ENCODE peak calls at places on chromosomes 13 and 19, in eight cellular contexts. A is esophagus squamous epithelium; G is GM23248; H is stimulated activated naive CD4-positive, alpha-beta T cell; O is DMS79 treated with DMSO at 0.1 percent for 48 hours; J is HS-5; D is sigmoid colon; R is fibroblast of gingiva. K is an unnamed sample.

GRCh38 chr13:30963794-30964193 is 31.3 kb downstream of the TEX26 start:
- DNase-seq in J (no peak), R (peak), D (no peak), O (no peak), A (no peak), H (no peak), G (peak), K (no peak)

GRCh38 chr13:48066310-48066989 is 28.5 kb downstream of the MED4 start:
- DNase-seq in A (no peak), G (peak), J (no peak), R (no peak), D (no peak), O (no peak), H (no peak), K (no peak)

GRCh38 chr19:19460761-19461265 is 54.5 kb downstream of the TSSK6 start:
- DNase-seq in J (no peak), O (no peak), G (peak), A (no peak), H (peak), D (peak), R (peak), K (no peak)

GRCh38 chr19:6654347-6655310 is 15.3 kb downstream of the TNFSF14 start:
- DNase-seq in O (no peak), A (no peak), H (peak), D (no peak), G (no peak), J (no peak), R (no peak), K (no peak)

GRCh38 chr13:113152894-113153809 is 5.3 kb upstream of the PROZ start:
- DNase-seq in A (no peak), D (peak), O (peak), H (peak), J (peak), G (peak), R (peak), K (no peak)

GRCh38 chr13:39822437-39822836 is 167.0 kb downstream of the COG6 start:
- DNase-seq in A (no peak), H (no peak), O (no peak), G (no peak), D (no peak), J (no peak), R (no peak), K (no peak)

GRCh38 chr19:48724796-48725753 is 5.5 kb upstream of the MAMSTR start:
- DNase-seq in G (peak), A (no peak), O (no peak), D (peak), R (peak), H (peak), J (peak), K (peak)

GRCh38 chr19:40331052-40331451 is 17.1 kb downstream of the C19orf47 start:
- DNase-seq in A (no peak), O (no peak), H (no peak), R (no peak), J (no peak), G (no peak), D (no peak), K (peak)

GRCh38 chr19:54189020-54189667 is at the start of gene MBOAT7:
- DNase-seq in A (no peak), H (no peak), D (no peak), R (no peak), J (no peak), O (peak), G (no peak), K (no peak)

GRCh38 chr13:29621401-29621800 is 25.9 kb upstream of the SLC7A1 start:
- DNase-seq in G (peak), A (no peak), O (no peak), D (no peak), J (peak), H (no peak), R (no peak), K (no peak)

GRCh38 chr13:48678316-48678715 is 24.6 kb downstream of the CYSLTR2 start:
- DNase-seq in H (no peak), O (no peak), D (no peak), R (no peak), G (no peak), J (no peak), A (no peak), K (no peak)

GRCh38 chr13:62710766-62711165 is 1295.1 kb upstream of the PCDH20 start:
- DNase-seq in H (no peak), R (no peak), D (no peak), O (no peak), J (no peak), A (no peak), G (no peak), K (no peak)

GRCh38 chr13:66543780-66544179 is 686.4 kb downstream of the PCDH9 start:
- DNase-seq in D (no peak), G (no peak), H (no peak), R (no peak), J (no peak), A (no peak), O (no peak), K (no peak)

GRCh38 chr13:113649212-113649611 is 8.8 kb downstream of the ATP4B start:
- DNase-seq in A (no peak), R (no peak), H (no peak), G (no peak), D (peak), J (no peak), O (peak), K (no peak)

GRCh38 chr19:48330012-48330681 is 4.8 kb downstream of the EMP3 start:
- DNase-seq in D (peak), R (no peak), O (peak), A (peak), J (no peak), H (peak), G (no peak), K (no peak)

GRCh38 chr19:2207991-2208860 is 27.9 kb downstream of the PLEKHJ1 start:
- DNase-seq in O (no peak), H (no peak), J (peak), R (peak), A (no peak), G (peak), D (peak), K (no peak)

GRCh38 chr13:90880790-90881189 is 466.7 kb upstream of the MIR17HG start:
- DNase-seq in O (no peak), D (no peak), H (no peak), A (no peak), J (no peak), G (no peak), R (no peak), K (no peak)

GRCh38 chr13:114130708-114131580 is 1.5 kb downstream of the RASA3 start:
- DNase-seq in H (peak), D (peak), G (peak), O (peak), A (no peak), R (peak), J (peak), K (peak)

GRCh38 chr13:44747179-44747578 is 171.0 kb upstream of the TSC22D1 start:
- DNase-seq in O (no peak), A (no peak), H (no peak), D (no peak), G (peak), R (no peak), J (no peak), K (no peak)